ENCODE peak calls at places on chromosomes 6 and 20, in four cellular contexts. R is endodermal cell, N is aorta, I is left ventricle myocardium inferior. F is an unnamed sample.

GRCh38 chr6:21454262-21454661 is 139.3 kb upstream of the SOX4 start:
- DNase-seq in R (no peak), N (no peak), I (no peak), F (no peak)

GRCh38 chr6:13295576-13295975 is 32.8 kb downstream of the TBC1D7 start:
- DNase-seq in R (peak; percentile 37), N (no peak), I (no peak), F (no peak)

GRCh38 chr6:144190593-144190992 is 40.3 kb downstream of the STX11 start:
- DNase-seq in R (no peak), N (no peak), I (no peak), F (no peak)

GRCh38 chr6:22062807-22063408 is 233.9 kb downstream of the PRL start:
- DNase-seq in R (no peak), N (no peak), I (no peak), F (no peak)

GRCh38 chr6:6588064-6588923 is at the start of gene LY86:
- DNase-seq in R (no peak), N (no peak), I (peak; percentile 33), F (no peak)

GRCh38 chr20:25309395-25310267 is 61.7 kb downstream of the PYGB start:
- DNase-seq in R (no peak), N (peak; percentile 78), I (no peak), F (no peak)

GRCh38 chr6:130700397-130700796 is 126.8 kb upstream of the SMLR1 start:
- DNase-seq in R (no peak), N (no peak), I (no peak), F (no peak)

GRCh38 chr20:25024171-25024570 is 31.6 kb upstream of the APMAP start:
- DNase-seq in R (peak; percentile 20), N (peak; percentile 57), I (no peak), F (no peak)

GRCh38 chr6:149484733-149485700 is at the start of gene ZC3H12D:
- DNase-seq in R (peak; percentile 75), N (no peak), I (peak; percentile 60), F (peak; percentile 23)

GRCh38 chr20:15220778-15221565 is 883.6 kb upstream of the FLRT3 start:
- DNase-seq in R (no peak), N (no peak), I (no peak), F (no peak)

GRCh38 chr20:50439539-50440453 is 70.4 kb upstream of the PTPN1 start:
- DNase-seq in R (no peak), N (peak; percentile 45), I (no peak), F (no peak)
- H3K4me1 ChIP-seq in R (no peaks in the 10 kb centered on the region), N (no peaks in the 10 kb centered on the region), I (peaks cover 9% of the 10 kb centered on the region), F (no peaks in the 10 kb centered on the region)

GRCh38 chr6:170442596-170442995 is 110.5 kb downstream of the PSMB1 start:
- DNase-seq in R (no peak), N (no peak), I (no peak), F (no peak)
- H3K27ac ChIP-seq in R (no peak overlapping the region), N (no peak overlapping the region), I (no peak overlapping the region), F (no peak overlapping the region)

GRCh38 chr6:411402-412145 is 20.0 kb downstream of the IRF4 start:
- DNase-seq in R (no peak), N (no peak), I (no peak), F (no peak)

GRCh38 chr6:415087-415486 is 23.5 kb downstream of the IRF4 start:
- DNase-seq in R (no peak), N (no peak), I (no peak), F (no peak)

GRCh38 chr6:414447-414846 is 22.9 kb downstream of the IRF4 start:
- DNase-seq in R (no peak), N (no peak), I (no peak), F (no peak)

GRCh38 chr6:410555-411395 is 19.2 kb downstream of the IRF4 start:
- DNase-seq in R (no peak), N (no peak), I (no peak), F (no peak)

GRCh38 chr6:412146-412886 is 20.8 kb downstream of the IRF4 start:
- DNase-seq in R (no peak), N (no peak), I (no peak), F (no peak)
- H3K4me1 ChIP-seq in R (no peaks in the 10 kb centered on the region), N (no peaks in the 10 kb centered on the region), I (peaks cover 10% of the 10 kb centered on the region), F (no peaks in the 10 kb centered on the region)

GRCh38 chr20:32966382-32966781 is 37.9 kb downstream of the SUN5 start:
- DNase-seq in R (no peak), N (peak; percentile 33), I (no peak), F (no peak)

GRCh38 chr20:32965581-32966373 is 38.5 kb downstream of the SUN5 start:
- DNase-seq in R (peak; percentile 35), N (peak; percentile 34), I (no peak), F (peak; percentile 12)

GRCh38 chr20:32965115-32965514 is 39.1 kb downstream of the SUN5 start:
- DNase-seq in R (peak; percentile 29), N (no peak), I (no peak), F (peak; percentile 2)

GRCh38 chr20:32968833-32969241 is 35.4 kb downstream of the SUN5 start:
- DNase-seq in R (peak; percentile 43), N (no peak), I (no peak), F (peak; percentile 9)

DNA sequence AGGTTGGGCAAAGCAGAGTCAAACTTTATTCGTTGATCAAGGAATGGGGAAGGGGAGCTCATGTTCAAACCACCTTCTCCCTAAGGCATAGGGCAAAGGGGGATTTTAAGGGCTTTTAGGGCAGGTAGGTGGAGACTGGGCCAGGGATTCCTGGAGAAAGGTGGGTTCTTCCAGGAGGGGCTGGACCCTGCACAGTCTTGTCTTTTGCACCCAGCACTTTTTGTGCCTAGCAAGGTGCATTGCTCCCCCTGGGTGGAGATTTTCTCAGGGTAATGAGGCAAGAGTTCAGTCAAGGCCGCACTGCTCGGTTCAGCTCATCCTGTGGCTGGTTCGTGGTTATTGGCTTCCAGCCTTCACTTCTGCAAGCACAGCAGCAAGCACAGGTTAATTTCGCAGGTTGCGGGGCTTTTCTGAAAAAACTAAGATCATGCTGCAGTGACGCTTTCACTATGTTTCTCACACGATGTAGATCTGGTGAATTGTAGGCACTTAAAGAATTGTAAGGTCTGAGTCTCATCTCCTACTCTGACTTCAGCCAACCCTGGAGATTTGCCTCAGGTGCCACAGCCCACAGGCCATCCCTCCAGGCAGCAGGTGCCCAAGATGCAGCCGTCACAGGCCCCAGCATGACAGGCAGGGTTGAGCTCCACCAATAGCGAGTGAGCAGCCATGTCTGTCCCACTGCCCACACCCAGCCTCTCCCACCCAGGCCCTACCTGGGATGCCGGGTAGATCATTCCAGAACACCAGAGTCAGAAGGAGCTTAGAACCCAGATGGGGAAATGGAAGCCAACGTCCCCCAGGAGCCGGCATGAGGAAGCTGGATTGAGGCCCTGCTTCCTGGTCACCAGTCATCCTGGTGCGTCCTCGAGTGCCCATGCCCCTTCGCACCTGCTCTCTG is 37.1 kb downstream of the SUN5 start:
- DNase-seq in R (peak; percentile 41), N (no peak), I (no peak), F (peak; percentile 10)
- H3K27ac ChIP-seq in R (no peak overlapping the region), N (no peak overlapping the region), I (no peak overlapping the region), F (no peak overlapping the region)

GRCh38 chr20:10078403-10078802 is 43.6 kb downstream of the ANKEF1 start:
- DNase-seq in R (no peak), N (no peak), I (no peak), F (no peak)
- H3K4me1 ChIP-seq in R (no peaks in the 10 kb centered on the region), N (no peaks in the 10 kb centered on the region), I (peaks cover 25% of the 10 kb centered on the region), F (peaks cover 6% of the 10 kb centered on the region)

DNA sequence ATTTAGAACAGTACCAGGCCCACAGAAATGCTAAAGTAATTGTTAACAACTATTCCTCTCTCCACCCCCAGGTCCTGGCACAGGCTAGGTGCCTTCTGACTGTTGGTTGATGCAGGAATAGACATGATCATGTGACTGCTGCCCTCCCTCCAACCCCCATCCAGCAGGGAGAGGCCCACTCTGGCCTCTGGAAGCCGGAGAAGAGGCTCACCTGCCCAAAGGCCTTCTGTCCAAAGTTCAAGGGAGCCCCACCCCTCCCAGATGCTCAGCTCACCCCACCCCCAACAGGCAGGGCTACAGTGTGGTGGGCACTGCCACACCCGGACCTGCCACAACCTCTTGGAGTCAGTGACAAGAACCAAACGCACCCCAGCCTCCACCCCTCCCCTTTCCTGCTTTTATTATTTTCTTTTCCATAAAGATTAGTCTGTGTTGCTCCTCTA is 26.9 kb upstream of the FOXP4 start:
- DNase-seq in R (no peak), N (no peak), I (no peak), F (no peak)
- H3K27ac ChIP-seq in R (no peak overlapping the region), N (no peak overlapping the region), I (no peak overlapping the region), F (no peak overlapping the region)

GRCh38 chr20:46703435-46703834 is 6.0 kb upstream of the SLC2A10 start:
- DNase-seq in R (no peak), N (no peak), I (no peak), F (no peak)

GRCh38 chr20:46701986-46702385 is 7.5 kb upstream of the SLC2A10 start:
- DNase-seq in R (no peak), N (no peak), I (no peak), F (no peak)

GRCh38 chr20:46701556-46701955 is 7.9 kb upstream of the SLC2A10 start:
- DNase-seq in R (no peak), N (no peak), I (no peak), F (no peak)

GRCh38 chr20:46701057-46701456 is 8.4 kb upstream of the SLC2A10 start:
- DNase-seq in R (no peak), N (no peak), I (no peak), F (no peak)

DNA sequence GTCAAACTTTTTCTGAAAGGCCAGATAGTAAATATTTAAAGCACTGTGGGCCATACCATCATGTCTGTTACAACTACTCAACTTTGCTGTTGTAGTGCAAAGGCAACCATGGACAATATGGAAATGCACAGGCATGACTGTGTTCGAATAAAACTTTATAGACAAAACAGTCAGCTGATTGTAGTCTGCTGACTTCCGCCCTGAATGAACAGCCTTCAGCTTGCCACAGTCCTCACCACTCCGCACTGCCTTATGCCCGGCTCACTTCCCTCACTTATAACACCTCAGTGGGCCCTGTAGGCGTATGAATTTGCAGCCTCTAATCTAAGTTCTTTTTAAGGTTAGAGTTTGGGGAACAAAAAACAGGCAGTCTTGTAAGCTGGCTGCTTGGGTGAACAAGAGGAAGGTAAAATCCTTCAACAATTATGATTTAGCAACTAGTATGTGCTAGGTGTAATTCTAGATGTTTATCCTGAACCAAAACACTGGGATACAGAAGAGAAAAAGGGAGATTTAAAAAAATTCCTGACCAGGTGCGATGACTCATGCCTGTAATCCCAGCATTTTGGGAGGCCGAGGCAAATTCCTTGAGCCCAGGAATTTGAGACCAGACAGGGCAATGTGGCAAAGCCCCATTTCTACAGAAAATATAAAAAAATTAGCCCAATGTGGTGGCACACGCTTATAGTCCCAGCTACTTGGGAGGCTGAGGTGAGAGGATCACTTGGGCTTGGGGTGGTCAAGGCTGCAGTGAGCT is 6.8 kb upstream of the SLC2A10 start:
- DNase-seq in R (no peak), N (no peak), I (no peak), F (no peak)
- H3K4me1 ChIP-seq in R (no peaks in the 10 kb centered on the region), N (no peaks in the 10 kb centered on the region), I (no peaks in the 10 kb centered on the region), F (no peaks in the 10 kb centered on the region)

GRCh38 chr6:124310139-124310538 is 506.5 kb downstream of the NKAIN2 start:
- DNase-seq in R (no peak), N (no peak), I (no peak), F (no peak)
- H3K27ac ChIP-seq in R (no peak overlapping the region), N (no peak overlapping the region), I (no peak overlapping the region), F (no peak overlapping the region)